ENCODE peak calls at places on chromosomes 5 and 9, in four cellular contexts. B, U, L and X are unnamed samples.

GRCh38 chr9:33446507-33447403 is 638 bp downstream of the AQP3 start:
- DNase-seq in B (peak; percentile 34), U (no peak), L (no peak), X (peak; percentile 37)

GRCh38 chr5:85320495-85320894 is 935.8 kb upstream of the EDIL3 start:
- DNase-seq in B (no peak), U (no peak), L (peak; percentile 18), X (no peak)

GRCh38 chr5:74766348-74766886 is 500 bp downstream of the GFM2 start:
- DNase-seq in B (peak; percentile 72), U (no peak), L (no peak), X (no peak)

GRCh38 chr5:148780711-148781110 is 45.7 kb upstream of the ADRB2 start:
- DNase-seq in B (no peak), U (no peak), L (peak; percentile 23), X (no peak)

GRCh38 chr5:71932649-71933338 is 174.5 kb upstream of the MAP1B start:
- DNase-seq in B (no peak), U (peak; percentile 42), L (peak; percentile 50), X (peak; percentile 12)

GRCh38 chr5:43033845-43034590 is 6.1 kb downstream of the ANXA2R start:
- DNase-seq in B (peak; percentile 25), U (no peak), L (peak; percentile 33), X (no peak)

GRCh38 chr9:3525088-3525835 is 539 bp downstream of the RFX3 start:
- DNase-seq in B (peak; percentile 11), U (no peak), L (peak; percentile 31), X (peak; percentile 59)

GRCh38 chr9:122392714-122393113 is 21.9 kb downstream of the PTGS1 start:
- DNase-seq in B (no peak), U (no peak), L (no peak), X (no peak)

GRCh38 chr5:96434201-96434645 is 1.2 kb upstream of the PCSK1 start:
- DNase-seq in B (peak; percentile 72), U (peak; percentile 41), L (peak; percentile 89), X (peak; percentile 92)

GRCh38 chr9:1619915-1620705 is 395.0 kb upstream of the SMARCA2 start:
- DNase-seq in B (no peak), U (no peak), L (no peak), X (no peak)

GRCh38 chr5:2904956-2905355 is 153.5 kb upstream of the IRX2 start:
- DNase-seq in B (no peak), U (no peak), L (no peak), X (no peak)

GRCh38 chr5:169904059-169904458 is 76.2 kb downstream of the INSYN2B start:
- DNase-seq in B (no peak), U (no peak), L (no peak), X (no peak)

GRCh38 chr5:75262278-75262677 is 25.6 kb upstream of the ANKRD31 start:
- DNase-seq in B (no peak), U (no peak), L (no peak), X (no peak)

GRCh38 chr9:127963359-127964064 is 17.3 kb downstream of the EEIG1 start:
- DNase-seq in B (no peak), U (no peak), L (no peak), X (peak; percentile 55)

GRCh38 chr5:149959406-149960236 is 937 bp upstream of the SLC26A2 start:
- DNase-seq in B (peak; percentile 69), U (no peak), L (no peak), X (no peak)

GRCh38 chr5:133785182-133785581 is 172.8 kb upstream of the FSTL4 start:
- DNase-seq in B (no peak), U (no peak), L (peak; percentile 35), X (no peak)

GRCh38 chr5:68652507-68652906 is 437.0 kb downstream of the PIK3R1 start:
- DNase-seq in B (peak; percentile 83), U (no peak), L (no peak), X (no peak)

GRCh38 chr5:1910081-1910760 is 27.5 kb upstream of the IRX4 start:
- DNase-seq in B (no peak), U (no peak), L (no peak), X (no peak)

GRCh38 chr9:104872959-104873850 is 54.8 kb downstream of the ABCA1 start:
- DNase-seq in B (peak; percentile 93), U (peak; percentile 35), L (no peak), X (no peak)

GRCh38 chr9:73137914-73138313 is 13.8 kb upstream of the ANXA1 start:
- DNase-seq in B (no peak), U (no peak), L (no peak), X (no peak)

GRCh38 chr5:108324886-108325285 is 57.0 kb downstream of the FBXL17 start:
- DNase-seq in B (no peak), U (no peak), L (no peak), X (no peak)

GRCh38 chr5:111469293-111469896 is 42.9 kb downstream of the STARD4 start:
- DNase-seq in B (no peak), U (no peak), L (no peak), X (no peak)

GRCh38 chr9:73995836-73996235 is 501.3 kb upstream of the RORB start:
- DNase-seq in B (no peak), U (no peak), L (no peak), X (no peak)

GRCh38 chr9:136098844-136099243 is 3.8 kb upstream of the NACC2 start:
- DNase-seq in B (no peak), U (no peak), L (no peak), X (no peak)

GRCh38 chr9:91176426-91176825 is 185.3 kb downstream of the AUH start:
- DNase-seq in B (no peak), U (no peak), L (no peak), X (no peak)

GRCh38 chr9:35962126-35962906 is 4.4 kb upstream of the OR2S2 start:
- DNase-seq in B (peak; percentile 79), U (peak; percentile 55), L (peak; percentile 29), X (no peak)

GRCh38 chr5:24642022-24642421 is 2.8 kb downstream of the CDH10 start:
- DNase-seq in B (peak; percentile 2), U (no peak), L (no peak), X (no peak)

GRCh38 chr5:53357439-53357838 is 123.0 kb upstream of the FST start:
- DNase-seq in B (no peak), U (no peak), L (no peak), X (no peak)

GRCh38 chr9:125558453-125559084 is 148.4 kb downstream of the MAPKAP1 start:
- DNase-seq in B (peak; percentile 81), U (peak; percentile 45), L (peak; percentile 64), X (peak; percentile 63)

GRCh38 chr9:22308177-22308576 is 138.4 kb upstream of the DMRTA1 start:
- DNase-seq in B (no peak), U (no peak), L (no peak), X (no peak)

GRCh38 chr5:152523964-152524363 is 118.9 kb upstream of the NMUR2 start:
- DNase-seq in B (no peak), U (no peak), L (no peak), X (no peak)

GRCh38 chr5:1885476-1885755 is 2.7 kb upstream of the IRX4 start:
- DNase-seq in B (no peak), U (no peak), L (no peak), X (no peak)

GRCh38 chr5:53069626-53070025 is 39.9 kb downstream of the MOCS2 start:
- DNase-seq in B (peak; percentile 36), U (no peak), L (no peak), X (no peak)

GRCh38 chr5:88684136-88684500 is 198.9 kb downstream of the MEF2C start:
- DNase-seq in B (no peak), U (no peak), L (no peak), X (no peak)
- TF ChIP-seq CTCF in B (no peak), U (no peak), L (no peak), X (no peak)

GRCh38 chr9:78860806-78861475 is 564.0 kb downstream of the PSAT1 start:
- DNase-seq in B (peak; percentile 84), U (no peak), L (no peak), X (no peak)
- TF ChIP-seq CTCF in B (no peak), U (no peak), L (no peak), X (no peak)

GRCh38 chr9:69785757-69786156 is 25.9 kb upstream of the PTAR1 start:
- DNase-seq in B (peak; percentile 28), U (no peak), L (no peak), X (no peak)
- TF ChIP-seq CTCF in B (peak; percentile 27), U (no peak), L (no peak), X (no peak)

GRCh38 chr5:19790811-19791466 is 197.1 kb downstream of the CDH18 start:
- DNase-seq in B (no peak), U (no peak), L (no peak), X (no peak)

DNA sequence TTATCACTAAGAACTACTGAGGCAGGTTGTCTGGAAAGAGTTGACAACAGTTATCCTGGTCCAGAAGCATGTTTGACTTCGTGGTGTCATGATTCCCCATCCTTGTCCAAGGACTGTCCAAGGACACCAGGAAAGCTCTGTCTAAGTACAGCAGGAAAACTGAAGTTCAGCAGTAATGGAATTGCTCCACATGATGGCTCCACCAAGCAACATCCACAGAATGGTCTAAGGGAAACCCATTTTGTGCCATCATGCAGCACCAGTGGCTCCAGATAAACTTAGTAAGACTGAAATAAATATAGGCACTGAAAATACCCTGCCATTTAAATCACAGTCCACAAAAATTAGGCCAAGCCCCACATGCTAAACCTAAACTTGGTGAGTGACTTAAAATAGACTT is 192.8 kb downstream of the CDH18 start:
- DNase-seq in B (peak; percentile 5), U (no peak), L (peak; percentile 13), X (no peak)
- TF ChIP-seq CTCF in B (peak; percentile 20), U (no peak), L (no peak), X (no peak)

DNA sequence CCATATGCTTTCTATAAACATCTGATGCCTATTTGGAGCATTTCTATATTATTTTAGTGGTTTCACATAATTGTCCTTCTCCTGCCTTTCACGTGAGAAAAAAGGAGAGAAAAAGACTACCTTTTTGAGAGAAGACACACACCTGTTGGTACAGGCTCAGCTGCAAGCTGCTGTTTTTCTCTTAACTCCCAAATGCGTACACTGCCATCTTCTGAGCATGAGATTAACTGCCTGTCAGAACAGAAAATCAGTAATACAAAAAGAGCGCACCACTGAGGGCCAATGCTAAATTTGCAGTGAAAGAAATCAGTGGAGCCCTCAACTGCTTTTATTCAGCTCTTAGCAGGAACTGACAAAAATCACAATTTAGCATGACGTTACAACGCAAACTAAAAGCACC is 54.9 kb downstream of the WDR41 start:
- DNase-seq in B (no peak), U (no peak), L (no peak), X (no peak)
- TF ChIP-seq CTCF in B (no peak), U (peak; percentile 58), L (no peak), X (no peak)

GRCh38 chr5:177520906-177521513 is 4.2 kb upstream of the DDX41 start:
- DNase-seq in B (no peak), U (no peak), L (no peak), X (no peak)
- TF ChIP-seq CTCF in B (no peak), U (no peak), L (no peak), X (no peak)

DNA sequence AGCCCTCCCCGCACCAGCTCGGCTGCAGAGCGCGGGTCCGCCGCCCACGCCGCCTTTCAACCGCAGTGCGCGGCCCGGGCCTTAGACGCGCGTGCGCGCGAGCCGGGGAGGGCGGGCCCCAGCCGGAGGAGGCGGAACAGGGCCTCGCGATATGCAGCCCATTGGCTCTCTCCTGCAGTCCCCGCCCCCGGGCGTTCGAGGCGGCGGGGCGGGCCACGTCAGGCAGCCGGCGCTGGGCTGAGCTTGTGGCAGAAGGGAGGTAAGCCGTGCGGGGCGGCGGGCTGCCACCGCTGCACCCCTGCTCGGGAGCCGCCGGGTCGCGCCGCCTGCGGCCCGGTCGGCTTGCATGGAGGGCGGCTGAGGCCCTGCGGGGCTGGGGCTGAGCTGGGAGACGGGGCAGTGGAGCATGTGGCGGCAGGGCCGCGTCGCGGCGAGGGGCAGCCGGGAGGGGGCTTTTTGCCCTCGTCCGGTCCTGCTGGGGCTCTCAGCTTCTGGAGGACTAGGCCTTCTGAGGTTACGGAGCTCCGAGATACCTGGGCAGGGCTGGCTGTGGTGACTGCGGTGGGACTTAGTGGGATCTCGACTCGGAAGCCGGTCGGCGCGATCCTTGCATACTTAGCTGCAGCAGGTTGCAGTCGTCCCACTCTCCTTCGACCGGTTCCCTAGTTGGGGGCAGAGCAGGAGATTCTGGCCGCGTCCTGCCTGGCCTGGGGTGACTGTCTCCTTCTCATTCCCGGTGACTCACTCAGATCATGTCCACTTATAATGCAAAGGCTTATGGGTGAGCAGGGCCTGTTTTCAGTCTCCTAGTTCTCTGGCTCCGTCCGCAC is at the start of gene FOCAD:
- DNase-seq in B (peak; percentile 94), U (peak; percentile 96), L (peak; percentile 98), X (peak; percentile 98)
- TF ChIP-seq CTCF in B (no peak), U (peak; percentile 25), L (no peak), X (no peak)